ENCODE peak calls at places on chromosome 19, in four cellular contexts. G is HCT116, I is H9, A is SK-N-SH. X is an unnamed sample. For H3K79me2, the result is how much of the 10 kb centered on the place peaks cover.

GRCh38 chr19:15120135-15121026 is 13.2 kb downstream of the SYDE1 start:
- DNase-seq in G (no peak), A (no peak), I (peak), X (peak)

GRCh38 chr19:6691342-6691741 is 21.4 kb upstream of the TNFSF14 start:
- DNase-seq in A (no peak), G (no peak), I (no peak), X (no peak)

GRCh38 chr19:18768046-18768771 is 22.9 kb downstream of the COMP start:
- DNase-seq in G (no peak), A (peak), I (no peak), X (peak)

GRCh38 chr19:1221141-1221903 is 15.7 kb downstream of the STK11 start:
- DNase-seq in I (no peak), A (peak), G (no peak), X (no peak)

GRCh38 chr19:5587071-5587455 is 19.3 kb upstream of the TINCR start:
- DNase-seq in I (no peak), G (no peak), A (peak), X (no peak)

GRCh38 chr19:47310819-47311218 is 1.2 kb downstream of the C5AR1 start:
- DNase-seq in I (no peak), A (peak), G (no peak), X (no peak)

GRCh38 chr19:30677702-30678101 is 305.5 kb downstream of the ZNF536 start:
- DNase-seq in A (no peak), G (no peak), I (no peak), X (no peak)

GRCh38 chr19:52991484-52991883 is 22.2 kb upstream of the ERVV-1 start:
- DNase-seq in A (no peak), G (no peak), I (no peak), X (no peak)

GRCh38 chr19:1070931-1071791 is 4.2 kb downstream of the ARHGAP45 start:
- DNase-seq in G (no peak), A (peak), I (peak), X (peak)

GRCh38 chr19:15897738-15898276 is at the start of gene CYP4F2:
- DNase-seq in I (no peak), A (peak), G (no peak), X (no peak)

GRCh38 chr19:57560049-57560491 is 407 bp upstream of the ZNF550 start:
- DNase-seq in G (no peak), A (peak), I (no peak), X (no peak)

GRCh38 chr19:51712461-51713081 is 11.2 kb downstream of the HAS1 start:
- DNase-seq in G (no peak), A (no peak), I (peak), X (peak)

GRCh38 chr19:44912854-44913253 is 1.6 kb upstream of the APOC1 start:
- DNase-seq in I (no peak), A (no peak), G (no peak), X (no peak)

GRCh38 chr19:47247308-47247990 is 8.9 kb upstream of the CCDC9 start:
- DNase-seq in A (peak), G (no peak), I (peak), X (peak)

GRCh38 chr19:19506592-19506991 is 8.8 kb downstream of the TSSK6 start:
- DNase-seq in G (no peak), A (no peak), I (no peak), X (no peak)

GRCh38 chr19:18839465-18840287 is 7.9 kb downstream of the UPF1 start:
- DNase-seq in G (no peak), A (no peak), I (no peak), X (peak)

GRCh38 chr19:14404322-14404721 is 14.8 kb downstream of the DDX39A start:
- DNase-seq in I (no peak), A (no peak), G (no peak), X (no peak)

GRCh38 chr19:15829786-15830185 is 14.3 kb upstream of the OR10H1 start:
- DNase-seq in I (no peak), A (no peak), G (no peak), X (no peak)

GRCh38 chr19:2246801-2247361 is 2.2 kb upstream of the AMH start:
- DNase-seq in A (peak), G (no peak), I (no peak), X (no peak)

GRCh38 chr19:54218960-54219661 is 3.7 kb downstream of the LILRB3 start:
- DNase-seq in A (no peak), G (no peak), I (no peak), X (no peak)

GRCh38 chr19:18848860-18849661 is 17.3 kb downstream of the UPF1 start:
- DNase-seq in I (no peak), G (no peak), A (peak), X (no peak)

GRCh38 chr19:39299404-39299803 is 3.2 kb downstream of the IFNL1 start:
- DNase-seq in A (no peak), G (no peak), I (no peak), X (no peak)

GRCh38 chr19:49442793-49443365 is 1.6 kb upstream of the SLC17A7 start:
- DNase-seq in G (peak), I (peak), A (peak), X (peak)

GRCh38 chr19:17841810-17842662 is 5.7 kb downstream of the JAK3 start:
- DNase-seq in I (peak), G (peak), A (peak), X (peak)

GRCh38 chr19:961866-962620 is 22.1 kb upstream of the WDR18 start:
- DNase-seq in A (no peak), G (no peak), I (no peak), X (no peak)

GRCh38 chr19:35040826-35041547 is 534 bp upstream of the HPN start:
- DNase-seq in A (no peak), I (peak), G (no peak), X (peak)

GRCh38 chr19:49847731-49848696 is 2.9 kb upstream of the PTOV1 start:
- DNase-seq in G (peak), I (no peak), A (no peak), X (no peak)

GRCh38 chr19:16001481-16002312 is 52.9 kb downstream of the OR10H4 start:
- DNase-seq in G (no peak), A (no peak), I (no peak), X (no peak)

DNA sequence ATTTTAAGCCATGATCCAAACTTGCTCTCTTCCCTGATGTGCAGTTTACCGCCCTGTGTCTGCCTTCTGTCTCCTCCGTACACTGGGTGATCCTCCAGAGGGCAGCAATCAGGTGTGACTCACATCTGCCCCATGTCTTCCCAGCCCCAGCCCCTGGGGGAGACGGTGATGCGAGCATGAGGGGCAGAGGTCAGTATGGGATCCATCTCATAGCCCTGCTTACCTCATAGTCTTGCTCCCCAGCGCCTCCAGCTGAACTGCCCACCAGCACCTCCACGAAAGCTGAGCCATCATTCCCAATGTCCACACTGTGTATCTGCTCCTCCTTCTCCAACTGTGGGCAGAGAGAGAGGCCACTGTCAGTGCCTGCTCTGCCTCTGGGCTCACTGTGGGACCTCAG is 14.6 kb downstream of the XRCC1 start:
- DNase-seq in G (no peak), I (peak), A (no peak), X (peak)
- TF ChIP-seq CTCF in G (peak), I (peak), A (peak), X (peak)

DNA sequence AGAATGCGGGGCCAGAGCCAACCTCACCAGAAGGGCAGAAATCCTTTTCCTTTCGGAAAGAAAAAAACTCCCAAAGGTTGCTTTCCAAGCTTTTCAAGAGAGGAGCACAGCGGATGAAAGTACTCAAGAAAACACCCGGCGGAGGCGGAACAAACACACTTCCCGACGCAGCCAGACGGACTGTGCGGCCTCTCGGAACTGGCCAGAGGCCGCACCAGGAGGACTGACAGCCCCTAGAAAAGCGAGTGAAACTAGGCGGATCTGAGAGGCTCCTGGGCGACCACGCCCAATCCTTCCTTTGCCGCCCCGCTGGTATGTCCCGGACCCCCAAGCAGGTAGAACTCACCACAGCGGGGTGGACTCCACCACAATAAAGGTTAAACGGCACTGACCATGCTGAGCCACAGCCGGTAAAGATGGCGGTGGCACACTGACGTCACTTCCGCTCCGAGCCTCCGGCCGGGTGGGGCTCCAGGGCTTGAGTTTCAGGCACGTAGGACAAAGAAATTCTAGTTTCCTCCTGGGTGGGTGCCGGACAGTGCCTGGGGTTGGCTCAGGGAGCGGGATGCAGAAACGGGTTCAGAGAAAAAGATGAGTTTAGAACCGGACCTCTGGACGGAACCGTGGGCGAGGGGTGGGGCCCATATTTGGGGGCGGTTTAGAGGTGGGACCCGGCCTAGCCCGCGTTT is at the start of gene ZNF562:
- DNase-seq in A (peak), I (peak), G (peak), X (peak)
- H3K79me2 ChIP-seq in A (under half), I (under half), G (under half), X (under half)

DNA sequence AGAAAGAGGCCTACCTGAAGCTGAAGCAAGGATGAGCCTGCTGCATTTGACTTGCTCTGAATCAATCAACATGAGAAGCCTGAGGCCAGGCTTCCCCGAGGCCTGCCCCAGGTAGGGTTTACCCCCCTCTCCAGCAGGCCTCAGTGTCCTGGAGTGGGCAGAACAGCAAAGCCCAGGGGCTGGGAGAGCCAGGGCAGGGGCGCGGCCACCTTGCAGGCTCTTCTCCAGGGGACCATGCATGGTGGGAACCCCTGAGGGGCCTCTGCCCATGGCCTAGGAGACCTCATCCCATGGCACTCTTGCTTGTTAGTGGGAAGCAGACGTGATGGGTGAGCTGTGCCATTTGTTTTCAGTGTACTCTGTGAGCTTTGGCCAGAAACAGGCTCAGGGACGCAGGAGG is 19.9 kb upstream of the LRP3 start:
- DNase-seq in A (no peak), I (no peak), G (no peak), X (no peak)
- TF ChIP-seq CTCF in A (no peak), I (no peak), G (no peak), X (no peak)

GRCh38 chr19:41226053-41226873 is 7.2 kb downstream of the AXL start:
- DNase-seq in A (peak), I (peak), G (peak), X (peak)
- H3K79me2 ChIP-seq in A (half or more), I (under half), G (under half), X (under half)

X was measured in GM23338.